ENCODE peak calls at places on chromosomes 7 and 10, in seven cellular contexts. Q, M, T, C, A, L and B are unnamed samples.
A peak's percentile ranks its signal among the peaks of the same experiment; 100 is the strongest.

GRCh38 chr7:107622429-107622828 is 38.2 kb upstream of the SLC26A4 start:
- DNase-seq in Q (no peak), C (no peak), A (no peak), M (no peak), L (no peak), T (no peak), B (peak; percentile 20)

GRCh38 chr10:24483701-24484100 is 240.0 kb downstream of the ARHGAP21 start:
- DNase-seq in Q (no peak), T (peak; percentile 74), L (peak; percentile 96), C (no peak), M (no peak), A (peak; percentile 21), B (no peak)

GRCh38 chr10:22372922-22373321 is 27.6 kb downstream of the SPAG6 start:
- DNase-seq in Q (no peak), L (no peak), A (no peak), C (no peak), M (no peak), T (no peak), B (no peak)

GRCh38 chr10:8283986-8284385 is 229.5 kb downstream of the GATA3 start:
- DNase-seq in Q (no peak), C (no peak), L (no peak), T (no peak), A (no peak), M (peak; percentile 72), B (no peak)

GRCh38 chr7:135147899-135148721 is at the start of gene TMEM140:
- DNase-seq in C (no peak), Q (peak; percentile 31), T (no peak), M (no peak), L (peak; percentile 94), A (no peak), B (no peak)

GRCh38 chr7:95798401-95798930 is 26.1 kb downstream of the DYNC1I1 start:
- DNase-seq in L (no peak), M (no peak), A (peak; percentile 13), T (no peak), C (no peak), Q (no peak), B (no peak)

GRCh38 chr7:35988818-35989217 is 164.2 kb upstream of the EEPD1 start:
- DNase-seq in T (no peak), M (no peak), Q (no peak), L (no peak), A (no peak), C (no peak), B (no peak)

GRCh38 chr10:89474452-89474851 is 60.1 kb downstream of the IFIT5 start:
- DNase-seq in T (no peak), C (no peak), M (no peak), Q (no peak), A (no peak), L (no peak), B (no peak)

GRCh38 chr10:114544045-114544659 is 113.9 kb downstream of the ABLIM1 start:
- DNase-seq in C (no peak), Q (peak; percentile 96), L (peak; percentile 86), M (no peak), A (no peak), T (no peak), B (no peak)

GRCh38 chr7:153524070-153524601 is 528.1 kb upstream of the DPP6 start:
- DNase-seq in C (peak; percentile 53), T (no peak), L (no peak), Q (no peak), M (peak; percentile 16), A (no peak), B (no peak)

GRCh38 chr7:28408105-28408973 is 4.0 kb upstream of the CREB5 start:
- DNase-seq in Q (no peak), L (no peak), T (no peak), C (peak; percentile 65), M (peak; percentile 60), A (peak; percentile 47), B (no peak)

GRCh38 chr7:135684134-135684533 is 21.8 kb downstream of the STMP1 start:
- DNase-seq in M (no peak), L (no peak), T (no peak), Q (no peak), A (no peak), C (no peak), B (no peak)

GRCh38 chr7:17625038-17625437 is 315.3 kb downstream of the SNX13 start:
- DNase-seq in A (no peak), Q (no peak), L (no peak), T (no peak), M (no peak), C (no peak), B (peak; percentile 53)

GRCh38 chr7:77276120-77276519 is 76.5 kb upstream of the FGL2 start:
- DNase-seq in M (no peak), A (no peak), C (no peak), Q (no peak), L (no peak), T (no peak), B (peak; percentile 23)

GRCh38 chr10:15433850-15434537 is 62.9 kb upstream of the FAM171A1 start:
- DNase-seq in M (no peak), L (peak; percentile 55), Q (peak; percentile 54), T (peak; percentile 38), C (no peak), A (peak; percentile 68), B (peak; percentile 36)

GRCh38 chr7:112140600-112140999 is 65.6 kb downstream of the DOCK4 start:
- DNase-seq in L (no peak), T (no peak), M (no peak), Q (no peak), A (no peak), C (no peak), B (no peak)

GRCh38 chr7:1223196-1224092 is 9.2 kb upstream of the UNCX start:
- DNase-seq in Q (peak; percentile 3), T (no peak), L (no peak), M (no peak), C (no peak), A (peak; percentile 61), B (no peak)

GRCh38 chr7:76185187-76185915 is 16.3 kb upstream of the SRRM3 start:
- DNase-seq in Q (no peak), A (peak; percentile 72), T (no peak), M (no peak), L (no peak), C (no peak), B (no peak)

GRCh38 chr10:57053530-57053929 is 692.5 kb upstream of the ZWINT start:
- DNase-seq in T (no peak), C (no peak), M (no peak), A (no peak), Q (no peak), L (no peak), B (no peak)

DNA sequence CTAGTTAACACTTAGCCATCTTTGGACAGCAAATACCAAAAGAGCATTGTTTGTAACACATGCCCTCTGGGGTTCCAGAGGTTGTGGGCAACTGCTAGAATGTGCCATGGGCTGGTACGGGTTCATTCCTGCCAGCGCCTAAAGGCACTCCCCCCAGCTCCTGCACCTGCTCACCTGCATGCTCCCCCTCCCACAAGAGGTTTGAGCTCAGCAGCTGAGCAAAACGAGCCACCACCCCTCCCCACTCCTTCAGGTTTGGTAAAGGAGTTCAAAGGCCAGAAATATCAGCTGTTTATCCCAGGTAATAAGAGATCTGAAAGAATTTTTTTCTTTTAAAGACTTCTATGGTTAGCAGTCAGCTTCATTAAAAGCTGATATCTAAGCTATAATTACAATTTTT is 53.5 kb downstream of the HTR7 start:
- DNase-seq in L (no peak), A (no peak), Q (no peak), M (no peak), T (no peak), C (no peak), B (no peak)
- H3K4me3 ChIP-seq in L (no peak overlapping the region), A (no peak overlapping the region), Q (no peak overlapping the region), M (no peak overlapping the region), T (no peak overlapping the region), C (no peak overlapping the region), B (no peak overlapping the region)

DNA sequence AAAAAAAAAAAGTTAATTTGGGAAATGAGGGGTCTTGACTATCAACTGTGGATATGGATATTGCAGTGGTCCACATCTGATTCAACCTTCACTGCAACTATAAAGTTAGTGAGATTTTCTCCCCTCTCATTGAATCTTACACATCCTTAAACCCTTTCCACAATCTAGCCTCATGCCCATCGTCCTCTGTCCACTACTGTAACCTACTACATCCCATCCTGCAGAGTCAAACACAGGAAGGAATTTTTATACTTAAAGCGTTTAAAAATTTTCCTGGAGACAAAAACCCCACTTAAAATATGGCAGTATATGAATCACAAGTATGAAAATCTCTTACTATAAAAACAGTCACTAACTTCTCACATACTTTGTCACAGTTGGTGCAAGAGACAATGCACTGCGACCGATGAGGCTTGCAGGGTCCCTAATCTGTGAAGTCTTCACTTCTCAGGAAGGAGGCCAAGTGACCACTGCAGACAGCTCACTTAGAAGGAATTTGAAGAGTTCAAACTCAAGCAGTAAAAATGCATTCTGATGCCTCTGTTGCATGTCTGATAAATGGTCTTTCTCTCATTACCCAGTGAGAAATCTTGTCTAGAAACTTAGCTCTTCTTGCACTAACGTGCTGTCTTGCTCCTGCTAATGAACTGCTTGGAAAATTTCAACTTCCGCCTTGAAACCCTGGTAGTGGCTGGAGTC is 50.3 kb upstream of the ST8SIA6 start:
- DNase-seq in Q (no peak), M (no peak), A (no peak), L (no peak), T (no peak), C (no peak), B (peak; percentile 38)
- H3K27ac ChIP-seq in Q (no peak overlapping the region), M (no peak overlapping the region), A (no peak overlapping the region), L (no peak overlapping the region), T (no peak overlapping the region), C (no peak overlapping the region), B (peak overlapping the region; percentile 67)

DNA sequence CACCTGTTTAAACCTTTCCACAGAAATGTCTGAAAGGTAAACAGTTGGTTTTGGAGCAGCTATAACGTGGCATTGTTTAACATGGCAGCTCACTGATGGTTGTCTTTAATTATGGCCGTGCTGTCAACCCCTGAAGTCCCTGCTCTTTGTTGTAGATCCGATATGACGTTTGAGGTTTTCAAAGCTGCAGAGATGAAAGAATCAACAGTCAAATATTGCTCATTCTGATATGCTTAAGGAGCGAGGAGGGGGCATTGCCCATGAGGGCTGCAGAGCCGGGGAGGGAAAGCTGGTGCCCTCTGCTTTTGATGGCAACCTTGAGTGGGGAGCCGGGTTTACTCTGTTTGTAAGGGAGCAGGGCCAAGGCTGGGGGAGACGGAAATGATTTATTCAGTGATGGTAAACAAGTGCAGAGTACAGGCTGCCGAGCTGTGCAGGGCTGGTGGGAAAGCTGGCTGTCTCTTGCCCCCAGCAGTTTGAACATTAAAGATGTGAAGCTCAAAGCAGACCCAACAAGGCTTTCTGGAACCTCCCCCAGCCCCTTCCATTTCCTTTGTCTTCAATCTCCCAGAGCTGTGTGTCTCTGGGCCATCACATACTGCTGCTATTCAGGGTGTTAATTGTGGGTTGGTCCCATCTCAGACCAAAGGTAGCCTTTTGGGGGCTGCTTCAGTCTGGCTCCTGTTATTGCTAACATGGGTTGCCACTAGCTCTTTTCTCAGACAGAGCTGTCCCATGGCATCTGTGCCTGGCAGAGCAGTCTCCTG is 345.5 kb downstream of the LRMDA start:
- DNase-seq in M (no peak), T (no peak), C (no peak), L (no peak), A (no peak), Q (no peak), B (no peak)
- H3K4me3 ChIP-seq in M (no peak overlapping the region), T (no peak overlapping the region), C (no peak overlapping the region), L (no peak overlapping the region), A (no peak overlapping the region), Q (no peak overlapping the region), B (no peak overlapping the region)

DNA sequence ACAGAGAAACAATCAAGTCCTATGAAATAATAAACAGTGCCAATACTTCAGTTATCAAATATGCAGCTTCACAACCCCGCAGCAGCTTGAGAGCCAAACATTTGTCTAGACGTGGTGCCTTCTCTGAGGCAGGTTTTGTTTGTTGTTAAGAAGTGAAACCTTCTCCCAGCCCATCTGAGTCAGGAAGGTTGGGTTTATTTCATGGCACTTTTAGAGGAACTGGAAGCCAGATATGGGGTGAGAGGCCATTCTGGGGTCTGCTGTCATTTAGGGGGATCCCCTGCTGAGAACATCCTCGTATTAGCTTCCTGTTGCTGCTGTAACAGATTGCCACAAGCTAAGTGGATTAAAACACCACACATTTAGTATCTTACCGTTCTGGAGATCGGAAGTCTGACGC is 113.6 kb downstream of the GRK5 start:
- DNase-seq in Q (no peak), M (no peak), A (no peak), L (no peak), C (no peak), T (no peak), B (no peak)
- H3K27ac ChIP-seq in Q (no peak overlapping the region), M (no peak overlapping the region), A (no peak overlapping the region), L (no peak overlapping the region), C (no peak overlapping the region), T (no peak overlapping the region), B (peak overlapping the region; percentile 1)